ENCODE peak calls at places on chromosomes 12 and 14, in ten cellular contexts. B, X, L, Z, N, Q, C, K, F and V are unnamed samples. For H3K4me1, the result is how much of the 10 kb centered on the place peaks cover.

GRCh38 chr14:60622210-60622919 is 26.9 kb downstream of the SIX1 start:
- DNase-seq in B (no peak), Q (no peak), L (no peak), K (peak), N (no peak), F (no peak), X (no peak), Z (no peak), C (no peak), V (no peak)

GRCh38 chr14:19771895-19772430 is 1.3 kb upstream of the OR4M1 start:
- DNase-seq in L (no peak), X (no peak), F (no peak), B (no peak), K (no peak), Q (no peak), C (no peak), Z (no peak), N (no peak), V (no peak)

GRCh38 chr12:1083086-1083887 is 92.3 kb downstream of the ERC1 start:
- DNase-seq in K (no peak), N (no peak), F (no peak), X (no peak), Q (no peak), L (no peak), C (peak), Z (no peak), B (no peak), V (no peak)

GRCh38 chr12:28507055-28507454 is 316.8 kb downstream of the CCDC91 start:
- DNase-seq in Z (no peak), Q (no peak), N (no peak), B (no peak), L (no peak), K (no peak), C (no peak), X (no peak), F (no peak), V (no peak)

GRCh38 chr12:121581681-121582439 is 1.0 kb upstream of the KDM2B start:
- DNase-seq in F (no peak), X (no peak), K (no peak), L (no peak), Z (peak), B (peak), C (no peak), Q (no peak), N (no peak), V (peak)

GRCh38 chr14:32430326-32430725 is 101.2 kb downstream of the AKAP6 start:
- DNase-seq in F (no peak), X (no peak), L (no peak), B (no peak), K (no peak), Z (no peak), Q (no peak), C (no peak), N (no peak), V (no peak)

GRCh38 chr14:105281354-105282097 is 19.3 kb downstream of the BRF1 start:
- DNase-seq in F (no peak), N (no peak), Z (no peak), K (no peak), B (peak), Q (no peak), L (no peak), X (no peak), C (peak), V (no peak)

GRCh38 chr12:79194595-79194994 is 330.0 kb downstream of the SYT1 start:
- DNase-seq in Q (no peak), K (no peak), F (no peak), L (no peak), N (no peak), B (no peak), X (no peak), C (no peak), Z (no peak), V (no peak)

GRCh38 chr14:91284146-91284790 is 39.8 kb upstream of the GPR68 start:
- DNase-seq in L (no peak), C (no peak), Q (no peak), Z (no peak), N (no peak), F (no peak), B (no peak), X (no peak), K (no peak), V (no peak)

GRCh38 chr12:66288121-66288520 is 14.2 kb upstream of the HELB start:
- DNase-seq in L (no peak), K (no peak), C (no peak), B (no peak), F (no peak), Z (no peak), Q (no peak), X (no peak), N (no peak), V (no peak)

GRCh38 chr12:232731-233614 is 19.0 kb upstream of the SLC6A12 start:
- DNase-seq in X (no peak), B (no peak), C (no peak), L (no peak), K (no peak), N (peak), Q (peak), F (no peak), Z (no peak), V (peak)

GRCh38 chr12:41277019-41277770 is 89.1 kb downstream of the PDZRN4 start:
- DNase-seq in K (peak), B (peak), N (no peak), F (peak), L (no peak), Q (no peak), X (no peak), Z (no peak), C (peak), V (no peak)

GRCh38 chr12:132503611-132504204 is 13.8 kb downstream of the FBRSL1 start:
- DNase-seq in F (no peak), X (no peak), N (no peak), B (no peak), L (no peak), Q (no peak), Z (no peak), C (no peak), K (no peak), V (no peak)
- H3K4me1 ChIP-seq in F (under half), X (under half), N (half or more), B (under half), L (half or more), Q (half or more), Z (half or more), C (under half), K (under half), V (half or more)

DNA sequence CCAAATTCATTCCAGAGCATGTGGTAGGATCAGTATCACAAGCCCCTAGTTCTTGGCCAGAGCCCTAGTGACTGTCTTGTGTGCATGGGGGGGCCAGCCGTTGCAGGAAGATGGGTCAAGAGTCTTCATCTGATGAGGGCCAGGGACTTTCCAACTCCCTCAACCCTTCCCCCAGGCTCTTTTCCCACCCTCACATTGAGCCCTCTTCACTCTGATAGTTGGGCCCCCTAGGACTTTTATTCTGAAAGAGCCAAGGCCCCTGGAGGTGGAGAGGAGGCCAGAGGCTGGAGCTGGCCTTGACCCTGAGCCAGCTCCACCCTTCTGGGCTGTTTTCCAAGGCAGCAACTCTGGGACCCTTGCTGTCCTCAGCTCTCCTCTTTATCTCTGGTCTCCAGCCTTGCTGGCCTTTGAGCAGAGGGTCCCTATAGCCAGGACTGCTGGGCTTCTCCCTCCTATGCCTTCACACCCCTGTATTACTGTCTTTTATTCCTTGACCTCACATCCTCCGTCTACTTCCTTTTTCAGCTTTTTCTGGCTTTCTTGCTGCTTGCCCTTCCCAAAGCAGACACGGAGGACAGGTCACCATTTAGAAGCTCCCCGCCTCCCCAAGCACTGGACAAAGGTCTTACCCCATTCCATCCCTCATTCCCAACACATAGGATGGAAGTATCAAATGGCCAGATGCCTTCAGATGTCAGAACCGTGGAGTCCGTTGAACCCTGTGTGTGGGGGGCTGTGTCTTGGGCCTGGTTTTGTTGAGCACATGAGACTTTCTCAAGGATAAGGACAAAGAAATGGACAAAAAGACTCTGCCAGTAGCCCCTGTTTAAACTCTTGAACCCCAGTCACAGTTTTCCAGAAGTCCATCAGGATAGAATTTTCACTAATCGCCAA is 5.6 kb downstream of the RBP5 start:
- DNase-seq in C (no peak), X (no peak), Z (no peak), Q (no peak), K (no peak), F (no peak), L (no peak), B (peak), N (no peak), V (no peak)
- TF ChIP-seq POLR2AphosphoS5 in C (no peak), X (no peak), Z (no peak), Q (no peak), K (no peak), F (no peak), L (peak), B (no peak), N (no peak), V (no peak)

GRCh38 chr14:92542766-92543554 is 29.4 kb downstream of the RIN3 start:
- DNase-seq in Z (no peak), B (no peak), L (no peak), K (no peak), C (no peak), Q (no peak), F (no peak), N (no peak), X (no peak), V (no peak)

GRCh38 chr14:92539875-92540274 is 26.3 kb downstream of the RIN3 start:
- DNase-seq in Q (no peak), C (no peak), K (no peak), X (no peak), F (no peak), Z (no peak), L (peak), N (no peak), B (peak), V (no peak)

GRCh38 chr14:92539419-92539818 is 25.8 kb downstream of the RIN3 start:
- DNase-seq in F (no peak), N (no peak), X (no peak), Z (no peak), B (no peak), L (no peak), K (no peak), C (no peak), Q (no peak), V (no peak)

GRCh38 chr14:92538412-92539017 is 24.9 kb downstream of the RIN3 start:
- DNase-seq in C (no peak), F (no peak), N (no peak), K (no peak), Q (no peak), Z (no peak), X (peak), L (no peak), B (no peak), V (no peak)

GRCh38 chr14:92540472-92541048 is 27.0 kb downstream of the RIN3 start:
- DNase-seq in X (no peak), N (peak), L (no peak), C (peak), B (peak), Q (peak), F (peak), K (peak), Z (peak), V (peak)
- H3K4me1 ChIP-seq in X (under half), N (under half), L (under half), C (under half), B (under half), Q (under half), F (under half), K (under half), Z (under half), V (under half)

GRCh38 chr14:50776522-50776921 is 54.4 kb downstream of the NIN start:
- DNase-seq in Z (no peak), L (no peak), N (no peak), F (no peak), X (no peak), Q (no peak), C (no peak), B (no peak), K (no peak), V (no peak)
- TF ChIP-seq POLR2AphosphoS5 in Z (no peak), L (no peak), N (no peak), F (no peak), X (no peak), Q (no peak), C (no peak), B (no peak), K (no peak), V (no peak)

GRCh38 chr14:74085047-74085637 is 386 bp downstream of the LIN52 start:
- DNase-seq in L (no peak), B (no peak), Z (no peak), K (no peak), N (no peak), Q (peak), C (peak), X (no peak), F (no peak), V (no peak)
- H3K4me1 ChIP-seq in L (under half), B (under half), Z (under half), K (under half), N (under half), Q (under half), C (under half), X (under half), F (under half), V (half or more)

GRCh38 chr12:38746744-38747143 is 158.6 kb downstream of the CPNE8 start:
- DNase-seq in F (no peak), X (no peak), Z (no peak), Q (no peak), B (no peak), L (no peak), C (no peak), K (no peak), N (no peak), V (no peak)
- TF ChIP-seq POLR2AphosphoS5 in F (no peak), X (no peak), Z (no peak), Q (no peak), B (no peak), L (no peak), C (no peak), K (no peak), N (no peak), V (no peak)

GRCh38 chr14:68666206-68666730 is 126.6 kb downstream of the ZFP36L1 start:
- DNase-seq in Q (no peak), L (no peak), F (no peak), K (no peak), X (no peak), B (peak), N (no peak), C (no peak), Z (no peak), V (no peak)
- H3K4me1 ChIP-seq in Q (half or more), L (under half), F (under half), K (under half), X (under half), B (under half), N (half or more), C (under half), Z (under half), V (under half)

GRCh38 chr12:93570552-93571359 is 1.7 kb upstream of the SOCS2 start:
- DNase-seq in K (peak), X (no peak), Z (peak), F (no peak), N (peak), C (peak), L (peak), B (peak), Q (peak), V (peak)
- TF ChIP-seq POLR2AphosphoS5 in K (peak), X (no peak), Z (peak), F (peak), N (peak), C (peak), L (peak), B (peak), Q (peak), V (peak)

GRCh38 chr12:49803693-49804450 is 24.3 kb downstream of the NCKAP5L start:
- DNase-seq in K (no peak), B (no peak), Q (no peak), X (no peak), C (no peak), N (no peak), F (no peak), L (no peak), Z (no peak), V (no peak)

GRCh38 chr12:49798934-49799333 is 29.3 kb downstream of the NCKAP5L start:
- DNase-seq in X (no peak), Z (no peak), N (no peak), K (no peak), L (no peak), B (no peak), C (no peak), Q (no peak), F (no peak), V (no peak)

GRCh38 chr12:49798248-49798647 is 30.0 kb downstream of the NCKAP5L start:
- DNase-seq in F (no peak), N (no peak), L (no peak), Z (no peak), K (no peak), X (no peak), Q (no peak), C (no peak), B (no peak), V (no peak)

GRCh38 chr12:49800421-49801140 is 27.6 kb downstream of the NCKAP5L start:
- DNase-seq in C (no peak), F (no peak), Z (no peak), Q (no peak), X (no peak), N (no peak), K (no peak), L (no peak), B (no peak), V (no peak)

DNA sequence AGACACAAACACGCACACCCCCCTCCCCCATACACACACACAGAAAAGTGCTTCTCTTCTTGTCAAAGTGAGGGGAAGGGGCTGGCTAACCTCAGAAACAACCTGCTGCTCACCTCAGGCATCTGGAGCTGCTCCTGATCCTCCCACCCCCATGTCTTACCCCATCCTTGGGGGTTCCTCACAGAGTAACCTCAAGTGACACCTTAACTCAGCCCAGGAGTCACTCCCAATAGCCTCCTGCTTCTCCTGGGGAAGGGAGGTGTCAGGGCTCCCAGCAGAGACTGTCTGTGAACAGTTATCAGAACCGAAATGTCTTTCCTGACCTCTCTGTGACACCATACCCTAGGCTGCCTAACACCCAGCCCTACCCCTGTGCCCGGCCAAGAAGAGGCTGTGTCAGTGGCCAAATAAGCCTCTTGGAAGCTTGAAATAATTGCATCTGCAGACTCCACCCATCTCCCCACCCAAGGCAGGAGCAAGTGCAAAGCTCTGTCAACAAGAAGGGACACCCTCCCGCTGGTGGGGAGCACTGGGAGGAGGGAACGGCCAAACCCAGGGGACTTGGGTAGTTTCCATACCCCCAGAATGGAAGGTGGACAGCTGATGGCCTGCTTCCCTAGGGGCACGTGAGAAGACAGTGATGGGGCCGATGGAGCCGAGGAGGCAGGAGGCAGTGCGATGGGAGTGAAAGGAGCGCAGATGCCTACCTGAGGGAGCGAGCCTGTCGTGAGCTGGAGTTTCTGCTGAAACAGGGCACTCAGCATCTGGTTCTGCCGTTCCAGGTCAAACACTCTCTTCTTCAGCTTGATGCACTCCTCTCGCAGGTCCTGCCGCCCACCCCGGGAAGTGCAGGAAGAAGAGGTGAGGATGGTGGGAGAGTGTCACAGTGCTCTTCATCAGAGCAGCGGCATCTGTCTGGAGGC is 26.8 kb downstream of the NCKAP5L start:
- DNase-seq in Q (no peak), L (no peak), N (no peak), F (no peak), K (no peak), Z (no peak), C (no peak), B (no peak), X (no peak), V (no peak)
- H3K4me1 ChIP-seq in Q (under half), L (under half), N (under half), F (under half), K (under half), Z (under half), C (under half), B (under half), X (under half), V (under half)

DNA sequence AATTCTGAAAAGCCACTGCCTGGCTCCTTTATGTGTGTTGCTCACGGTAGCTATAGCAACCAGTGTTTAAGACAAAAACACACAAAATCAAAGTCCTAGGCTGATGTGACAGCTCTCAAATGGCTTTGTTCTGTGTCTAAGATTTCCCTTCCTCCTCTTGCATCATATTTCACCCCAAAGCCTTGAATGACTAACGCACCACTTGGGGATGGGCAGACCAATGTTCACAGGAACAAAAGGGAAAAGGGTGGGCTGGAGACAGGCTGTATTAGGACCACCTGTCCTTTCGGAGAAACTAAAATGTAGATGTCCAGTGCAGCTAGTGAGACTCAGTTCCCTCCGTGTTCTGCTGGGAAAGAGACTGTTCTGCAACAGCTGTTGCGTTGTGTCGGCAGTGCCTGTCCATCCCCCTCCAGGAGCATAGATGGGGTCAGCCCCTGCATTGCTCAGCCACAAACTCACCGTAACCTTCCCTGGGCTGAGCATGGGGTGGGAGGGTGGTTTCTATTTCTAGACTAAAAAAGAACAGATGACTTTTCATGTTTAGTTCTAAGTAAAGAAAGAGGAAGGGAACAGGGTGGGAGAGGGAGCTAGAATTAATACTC is 26.8 kb upstream of the DAAM1 start:
- DNase-seq in C (peak), F (no peak), Z (no peak), Q (no peak), X (no peak), N (no peak), K (no peak), L (no peak), B (peak), V (no peak)
- TF ChIP-seq POLR2AphosphoS5 in C (no peak), F (no peak), Z (no peak), Q (no peak), X (no peak), N (no peak), K (no peak), L (no peak), B (no peak), V (peak)